ENCODE peak calls at places on chromosome 5, in four cellular contexts. One of them, this sample, is unnamed.

GRCh38 chr5:180201051-180201987 is 7.7 kb downstream of the RASGEF1C start:
- DNase-seq in GM12864: no peak
- DNase-seq in upper lobe of right lung: peak; percentile 31
- DNase-seq in WTC11: peak; percentile 83
- DNase-seq in this sample: peak; percentile 70

GRCh38 chr5:141492168-141492885 is 3.4 kb downstream of the PCDHGC5 start:
- DNase-seq in upper lobe of right lung: no peak
- DNase-seq in WTC11: peak; percentile 49
- DNase-seq in GM12864: no peak
- DNase-seq in this sample: no peak

GRCh38 chr5:137282216-137282615 is 216.9 kb downstream of the SPOCK1 start:
- DNase-seq in upper lobe of right lung: no peak
- DNase-seq in GM12864: no peak
- DNase-seq in WTC11: no peak
- DNase-seq in this sample: no peak

GRCh38 chr5:160970605-160971191 is 118.7 kb upstream of the ATP10B start:
- DNase-seq in WTC11: no peak
- DNase-seq in GM12864: no peak
- DNase-seq in upper lobe of right lung: no peak
- DNase-seq in this sample: no peak

GRCh38 chr5:51395666-51396356 is 12.6 kb downstream of the ISL1 start:
- DNase-seq in upper lobe of right lung: no peak
- DNase-seq in WTC11: no peak
- DNase-seq in GM12864: no peak
- DNase-seq in this sample: no peak

GRCh38 chr5:109550077-109550476 is 139.7 kb upstream of the MAN2A1 start:
- DNase-seq in upper lobe of right lung: no peak
- DNase-seq in WTC11: no peak
- DNase-seq in GM12864: no peak
- DNase-seq in this sample: no peak

GRCh38 chr5:144422025-144422424 is 251.4 kb downstream of the KCTD16 start:
- DNase-seq in GM12864: no peak
- DNase-seq in upper lobe of right lung: no peak
- DNase-seq in WTC11: no peak
- DNase-seq in this sample: no peak

GRCh38 chr5:25095261-25095660 is 450.5 kb upstream of the CDH10 start:
- DNase-seq in upper lobe of right lung: no peak
- DNase-seq in WTC11: no peak
- DNase-seq in GM12864: no peak
- DNase-seq in this sample: no peak

GRCh38 chr5:112142769-112143270 is 276.3 kb downstream of the EPB41L4A start:
- DNase-seq in GM12864: no peak
- DNase-seq in upper lobe of right lung: peak; percentile 65
- DNase-seq in WTC11: no peak
- DNase-seq in this sample: no peak

GRCh38 chr5:4005335-4005734 is 409.7 kb downstream of the IRX1 start:
- DNase-seq in WTC11: peak; percentile 22
- DNase-seq in GM12864: no peak
- DNase-seq in upper lobe of right lung: no peak
- DNase-seq in this sample: no peak

GRCh38 chr5:147699496-147700088 is 82.9 kb downstream of the JAKMIP2 start:
- DNase-seq in GM12864: no peak
- DNase-seq in WTC11: no peak
- DNase-seq in upper lobe of right lung: no peak
- DNase-seq in this sample: no peak

GRCh38 chr5:108345541-108346171 is 36.2 kb downstream of the FBXL17 start:
- DNase-seq in WTC11: no peak
- DNase-seq in GM12864: peak; percentile 7
- DNase-seq in upper lobe of right lung: no peak
- DNase-seq in this sample: no peak

GRCh38 chr5:58891971-58892343 is 309.1 kb downstream of the RAB3C start:
- DNase-seq in GM12864: no peak
- DNase-seq in WTC11: no peak
- DNase-seq in upper lobe of right lung: no peak
- DNase-seq in this sample: no peak
- TF ChIP-seq CTCF in GM12864: no peak
- TF ChIP-seq CTCF in WTC11: no peak
- TF ChIP-seq CTCF in upper lobe of right lung: no peak
- TF ChIP-seq CTCF in this sample: no peak

GRCh38 chr5:155147222-155147621 is 133.7 kb downstream of the KIF4B start:
- DNase-seq in WTC11: no peak
- DNase-seq in GM12864: no peak
- DNase-seq in upper lobe of right lung: no peak
- DNase-seq in this sample: no peak
- TF ChIP-seq CTCF in WTC11: no peak
- TF ChIP-seq CTCF in GM12864: no peak
- TF ChIP-seq CTCF in upper lobe of right lung: peak; percentile 21
- TF ChIP-seq CTCF in this sample: peak; percentile 29

GRCh38 chr5:177365845-177366527 is 8.3 kb downstream of the RGS14 start:
- DNase-seq in GM12864: no peak
- DNase-seq in upper lobe of right lung: no peak
- DNase-seq in WTC11: no peak
- DNase-seq in this sample: no peak

GRCh38 chr5:177366528-177367322 is 9.0 kb downstream of the RGS14 start:
- DNase-seq in GM12864: no peak
- DNase-seq in WTC11: peak; percentile 99
- DNase-seq in upper lobe of right lung: peak; percentile 93
- DNase-seq in this sample: peak; percentile 95

GRCh38 chr5:177367981-177368960 is 10.5 kb downstream of the RGS14 start:
- DNase-seq in upper lobe of right lung: no peak
- DNase-seq in GM12864: no peak
- DNase-seq in WTC11: no peak
- DNase-seq in this sample: no peak

GRCh38 chr5:177369050-177369912 is 11.6 kb downstream of the RGS14 start:
- DNase-seq in GM12864: no peak
- DNase-seq in WTC11: peak; percentile 58
- DNase-seq in upper lobe of right lung: no peak
- DNase-seq in this sample: no peak

DNA sequence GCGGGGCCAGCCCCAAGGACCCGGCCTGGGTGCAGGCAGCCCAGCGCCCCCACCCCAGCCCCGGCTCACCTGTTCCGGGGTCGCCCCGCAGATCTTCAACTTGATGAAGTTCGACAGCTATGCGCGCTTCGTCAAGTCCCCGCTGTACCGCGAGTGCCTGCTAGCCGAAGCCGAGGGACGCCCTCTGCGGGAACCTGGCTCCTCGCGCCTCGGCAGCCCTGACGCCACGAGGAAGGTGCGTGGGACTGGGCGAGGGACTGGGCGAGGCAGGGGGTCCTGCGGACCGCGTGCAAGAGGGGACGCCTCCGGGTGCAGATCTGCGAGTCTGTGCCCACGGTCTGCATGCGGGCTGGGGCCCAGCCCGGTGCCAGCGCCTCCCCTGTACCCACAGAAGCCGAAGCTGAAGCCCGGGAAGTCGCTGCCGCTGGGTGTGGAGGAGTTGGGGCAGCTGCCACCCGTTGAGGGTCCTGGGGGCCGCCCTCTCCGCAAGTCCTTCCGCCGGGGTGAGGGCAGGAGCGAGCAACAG is 9.7 kb downstream of the RGS14 start:
- DNase-seq in GM12864: no peak
- DNase-seq in WTC11: no peak
- DNase-seq in upper lobe of right lung: no peak
- DNase-seq in this sample: peak; percentile 85
- TF ChIP-seq CTCF in GM12864: no peak
- TF ChIP-seq CTCF in WTC11: no peak
- TF ChIP-seq CTCF in upper lobe of right lung: no peak
- TF ChIP-seq CTCF in this sample: no peak

GRCh38 chr5:135989686-135990085 is 34.9 kb upstream of the LECT2 start:
- DNase-seq in GM12864: no peak
- DNase-seq in WTC11: no peak
- DNase-seq in upper lobe of right lung: no peak
- DNase-seq in this sample: no peak
- TF ChIP-seq CTCF in GM12864: no peak
- TF ChIP-seq CTCF in WTC11: no peak
- TF ChIP-seq CTCF in upper lobe of right lung: no peak
- TF ChIP-seq CTCF in this sample: no peak

DNA sequence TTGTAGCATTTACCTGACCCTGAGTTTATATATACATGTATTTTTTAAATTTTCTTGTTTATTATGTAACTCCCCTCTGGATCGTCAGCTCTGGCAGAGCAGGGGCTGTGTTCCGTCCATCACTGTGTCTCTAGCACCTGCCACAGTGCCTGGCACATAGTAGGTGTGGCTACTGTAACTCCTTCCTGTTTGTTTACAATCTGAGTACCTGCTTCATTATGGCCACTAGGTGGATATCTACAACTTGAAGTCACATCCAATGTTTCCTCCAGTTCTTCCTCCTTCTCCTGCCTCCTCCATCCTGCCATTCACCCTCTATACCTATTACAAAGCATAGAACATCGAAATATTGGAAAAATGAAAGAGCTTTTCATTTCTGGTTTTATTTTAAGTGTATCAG is 14.2 kb upstream of the PPP1R2B start:
- DNase-seq in upper lobe of right lung: no peak
- DNase-seq in WTC11: peak; percentile 13
- DNase-seq in GM12864: no peak
- DNase-seq in this sample: no peak
- TF ChIP-seq CTCF in upper lobe of right lung: peak; percentile 8
- TF ChIP-seq CTCF in WTC11: no peak
- TF ChIP-seq CTCF in GM12864: peak; percentile 61
- TF ChIP-seq CTCF in this sample: no peak

GRCh38 chr5:35436441-35437057 is 181.1 kb upstream of the SPEF2 start:
- DNase-seq in GM12864: no peak
- DNase-seq in upper lobe of right lung: no peak
- DNase-seq in WTC11: no peak
- DNase-seq in this sample: no peak
- TF ChIP-seq CTCF in GM12864: peak; percentile 43
- TF ChIP-seq CTCF in upper lobe of right lung: peak; percentile 53
- TF ChIP-seq CTCF in WTC11: peak; percentile 48
- TF ChIP-seq CTCF in this sample: peak; percentile 49

DNA sequence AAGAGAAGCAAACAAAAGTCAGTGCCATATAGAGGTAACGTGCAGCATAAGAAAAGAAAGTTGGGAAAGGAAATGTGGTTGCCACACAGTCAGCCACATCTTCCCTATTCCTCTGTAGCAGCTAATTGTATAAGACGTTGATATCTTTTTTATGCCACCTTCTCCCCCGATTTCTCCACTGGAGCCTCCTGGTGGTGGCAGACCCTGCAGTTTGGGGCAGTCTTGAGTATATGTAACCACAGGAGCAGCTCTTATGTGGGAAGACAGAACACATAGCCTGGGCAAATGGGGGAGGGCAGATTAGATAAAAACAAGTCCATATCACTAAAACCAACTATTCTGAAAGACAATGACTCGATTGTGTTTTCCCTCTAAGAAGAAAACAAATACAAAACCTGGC is 99.7 kb downstream of the PLCXD3 start:
- DNase-seq in WTC11: peak; percentile 33
- DNase-seq in upper lobe of right lung: no peak
- DNase-seq in GM12864: no peak
- DNase-seq in this sample: no peak
- TF ChIP-seq CTCF in WTC11: no peak
- TF ChIP-seq CTCF in upper lobe of right lung: no peak
- TF ChIP-seq CTCF in GM12864: no peak
- TF ChIP-seq CTCF in this sample: no peak

GRCh38 chr5:76953551-76954382 is 922 bp downstream of the CRHBP start:
- DNase-seq in WTC11: peak; percentile 55
- DNase-seq in GM12864: no peak
- DNase-seq in upper lobe of right lung: no peak
- DNase-seq in this sample: no peak

GRCh38 chr5:76956033-76956432 is 3.2 kb downstream of the CRHBP start:
- DNase-seq in upper lobe of right lung: no peak
- DNase-seq in GM12864: no peak
- DNase-seq in WTC11: no peak
- DNase-seq in this sample: no peak

GRCh38 chr5:76954383-76954763 is 1.5 kb downstream of the CRHBP start:
- DNase-seq in upper lobe of right lung: no peak
- DNase-seq in GM12864: no peak
- DNase-seq in WTC11: peak; percentile 30
- DNase-seq in this sample: no peak

GRCh38 chr5:76947064-76947463 is 5.8 kb upstream of the CRHBP start:
- DNase-seq in GM12864: no peak
- DNase-seq in upper lobe of right lung: no peak
- DNase-seq in WTC11: no peak
- DNase-seq in this sample: no peak

GRCh38 chr5:76952795-76953536 is at the start of gene CRHBP:
- DNase-seq in GM12864: no peak
- DNase-seq in WTC11: peak; percentile 37
- DNase-seq in upper lobe of right lung: no peak
- DNase-seq in this sample: no peak
- TF ChIP-seq CTCF in GM12864: no peak
- TF ChIP-seq CTCF in WTC11: no peak
- TF ChIP-seq CTCF in upper lobe of right lung: no peak
- TF ChIP-seq CTCF in this sample: no peak

DNA sequence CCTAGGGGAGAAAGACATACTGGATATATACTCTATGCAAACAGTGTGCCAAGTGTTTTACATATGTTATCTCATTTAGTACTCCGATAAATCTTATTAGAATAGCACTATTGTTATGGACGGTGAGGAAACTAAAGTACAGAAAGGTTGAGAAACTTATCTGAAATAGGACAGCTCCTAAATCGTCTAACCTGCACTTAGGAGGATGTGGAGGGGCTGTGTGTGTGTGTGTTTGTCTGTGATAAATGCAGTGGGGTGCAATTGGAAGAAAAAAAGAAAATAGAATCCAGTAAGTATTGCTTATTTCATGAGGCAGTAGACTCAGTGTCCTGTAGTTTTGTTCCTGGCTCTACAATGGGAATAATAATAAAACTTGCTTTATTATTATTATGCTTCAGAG is 106.4 kb upstream of the IL6ST start:
- DNase-seq in GM12864: no peak
- DNase-seq in upper lobe of right lung: no peak
- DNase-seq in WTC11: no peak
- DNase-seq in this sample: no peak
- TF ChIP-seq CTCF in GM12864: no peak
- TF ChIP-seq CTCF in upper lobe of right lung: no peak
- TF ChIP-seq CTCF in WTC11: no peak
- TF ChIP-seq CTCF in this sample: no peak